ENCODE peak calls at places on chromosome 19, in five cellular contexts. M is stimulated activated CD4-positive, alpha-beta T cell treated with anti-CD3 and anti-CD28 coated beads, TNF-alpha, amount 100 ng/mL, for 1 hour; W is cardiac septum; I is fibroblast of the conjunctiva; X is PC-9. B is an unnamed sample.
A peak's percentile ranks its signal among the peaks of the same experiment; 100 is the strongest.

GRCh38 chr19:57813919-57814504 is 701 bp downstream of the ZNF552 start:
- DNase-seq in M (no peak), X (peak; percentile 45), W (no peak), I (no peak), B (no peak)

GRCh38 chr19:36030264-36031148 is 2.2 kb downstream of the CLIP3 start:
- DNase-seq in X (no peak), W (no peak), M (no peak), I (peak; percentile 21), B (no peak)

GRCh38 chr19:44882063-44882462 is 9.0 kb upstream of the TOMM40 start:
- DNase-seq in W (no peak), X (no peak), I (no peak), M (no peak), B (no peak)

GRCh38 chr19:48858984-48859710 is 9.3 kb downstream of the PLEKHA4 start:
- DNase-seq in W (no peak), I (no peak), X (no peak), M (no peak), B (no peak)

GRCh38 chr19:14091885-14092462 is 1.4 kb upstream of the SAMD1 start:
- DNase-seq in I (no peak), W (no peak), X (no peak), M (no peak), B (no peak)

GRCh38 chr19:52138614-52139290 is 986 bp downstream of the ZNF616 start:
- DNase-seq in M (no peak), I (no peak), W (no peak), X (peak; percentile 15), B (no peak)

GRCh38 chr19:17086129-17086528 is 10.6 kb downstream of the MYO9B start:
- DNase-seq in W (no peak), X (no peak), I (no peak), M (no peak), B (no peak)

GRCh38 chr19:39987596-39987995 is 9.3 kb upstream of the ZNF546 start:
- DNase-seq in W (no peak), M (no peak), X (no peak), I (no peak), B (no peak)

GRCh38 chr19:47404334-47405196 is 14.8 kb downstream of the MEIS3 start:
- DNase-seq in W (no peak), I (no peak), M (no peak), X (no peak), B (no peak)

GRCh38 chr19:49613374-49613773 is 22.4 kb downstream of the PRR12 start:
- DNase-seq in X (peak; percentile 59), W (no peak), M (no peak), I (no peak), B (no peak)

GRCh38 chr19:10812902-10813404 is 23.1 kb downstream of the TMED1 start:
- DNase-seq in W (peak; percentile 87), X (peak; percentile 41), I (peak; percentile 85), M (no peak), B (peak; percentile 73)

GRCh38 chr19:10230155-10230903 is 802 bp downstream of the S1PR2 start:
- DNase-seq in I (no peak), W (no peak), M (peak; percentile 45), X (no peak), B (no peak)

GRCh38 chr19:54266133-54266532 is 9.1 kb upstream of the LILRB5 start:
- DNase-seq in W (peak; percentile 81), I (peak; percentile 43), M (no peak), X (peak; percentile 79), B (peak; percentile 45)

GRCh38 chr19:56066152-56067023 is 54.7 kb downstream of the ZNF787 start:
- DNase-seq in X (peak; percentile 71), I (no peak), W (peak; percentile 88), M (no peak), B (peak; percentile 13)

B was measured in smooth muscle cell of the brain vasculature.